ENCODE peak calls at places on chromosomes 3 and 15, in five cellular contexts. L, P, I, Z and R are unnamed samples.

GRCh38 chr3:72567976-72568560 is 280.2 kb downstream of the SHQ1 start:
- DNase-seq in P (peak; percentile 22), L (no peak), I (no peak), Z (no peak), R (no peak)

GRCh38 chr3:182414586-182414985 is 378.7 kb upstream of the ATP11B start:
- DNase-seq in I (no peak), Z (no peak), L (no peak), P (no peak), R (no peak)

GRCh38 chr3:30511524-30512278 is 94.7 kb upstream of the TGFBR2 start:
- DNase-seq in P (no peak), Z (peak; percentile 99), L (peak; percentile 99), I (no peak), R (no peak)

GRCh38 chr3:88626426-88627120 is 476.8 kb downstream of the C3orf38 start:
- DNase-seq in I (no peak), P (no peak), L (no peak), Z (no peak), R (no peak)

GRCh38 chr3:13728487-13728886 is 151.4 kb downstream of the WNT7A start:
- DNase-seq in Z (no peak), I (no peak), L (no peak), P (no peak), R (no peak)

GRCh38 chr15:72160846-72161245 is 36.7 kb downstream of the GRAMD2A start:
- DNase-seq in L (no peak), I (no peak), Z (no peak), P (no peak), R (no peak)

GRCh38 chr3:38157562-38157961 is 7.8 kb upstream of the OXSR1 start:
- DNase-seq in L (peak; percentile 84), P (no peak), Z (no peak), I (no peak), R (no peak)

GRCh38 chr15:55917881-55918296 is 75.5 kb downstream of the NEDD4 start:
- DNase-seq in I (no peak), L (peak; percentile 90), P (peak; percentile 13), Z (peak; percentile 88), R (peak; percentile 14)

GRCh38 chr3:56190906-56191305 is 277.4 kb downstream of the ERC2 start:
- DNase-seq in L (no peak), I (no peak), P (no peak), Z (no peak), R (no peak)

GRCh38 chr3:186406669-186407635 is 44.9 kb upstream of the DGKG start:
- DNase-seq in Z (no peak), P (peak; percentile 59), L (no peak), I (no peak), R (no peak)

GRCh38 chr3:9794400-9794799 is 1.5 kb downstream of the ARPC4 start:
- DNase-seq in I (no peak), P (no peak), Z (no peak), L (no peak), R (no peak)

GRCh38 chr15:57655809-57656208 is 50.7 kb upstream of the POLR2M start:
- DNase-seq in I (peak; percentile 10), Z (no peak), L (no peak), P (no peak), R (no peak)

GRCh38 chr3:22779737-22780136 is 423.4 kb upstream of the UBE2E2 start:
- DNase-seq in Z (peak; percentile 60), P (no peak), I (no peak), L (peak; percentile 55), R (no peak)

GRCh38 chr15:50227076-50227475 is 38.5 kb downstream of the HDC start:
- DNase-seq in Z (peak; percentile 16), P (no peak), L (no peak), I (no peak), R (no peak)

GRCh38 chr3:176926034-176926433 is 271.2 kb downstream of the TBL1XR1 start:
- DNase-seq in I (no peak), L (no peak), Z (no peak), P (no peak), R (no peak)

GRCh38 chr3:49378249-49378899 is 20.2 kb upstream of the GPX1 start:
- DNase-seq in I (no peak), P (peak; percentile 13), Z (peak; percentile 88), L (peak; percentile 44), R (no peak)

GRCh38 chr3:43288366-43288765 is 2.0 kb downstream of the SNRK start:
- DNase-seq in I (peak; percentile 37), P (no peak), Z (peak; percentile 43), L (peak; percentile 21), R (no peak)

GRCh38 chr3:50246517-50246954 is 10.5 kb downstream of the GNAI2 start:
- DNase-seq in Z (peak; percentile 92), L (peak; percentile 95), I (peak; percentile 58), P (peak; percentile 55), R (no peak)

GRCh38 chr15:33279613-33280205 is 31.1 kb upstream of the RYR3 start:
- DNase-seq in Z (no peak), L (peak; percentile 93), I (no peak), P (no peak), R (no peak)

GRCh38 chr15:62428851-62429250 is 263.8 kb upstream of the C2CD4B start:
- DNase-seq in Z (no peak), P (no peak), I (no peak), L (no peak), R (no peak)

GRCh38 chr3:140206196-140207040 is 271.4 kb downstream of the CLSTN2 start:
- DNase-seq in Z (peak; percentile 44), L (peak; percentile 37), I (no peak), P (no peak), R (no peak)

GRCh38 chr3:180802837-180803236 is 109.6 kb upstream of the FXR1 start:
- DNase-seq in P (no peak), I (peak; percentile 0), Z (peak; percentile 37), L (peak; percentile 26), R (no peak)

GRCh38 chr3:101861978-101862421 is 12.7 kb downstream of the NFKBIZ start:
- DNase-seq in Z (peak; percentile 34), L (no peak), I (no peak), P (no peak), R (no peak)

GRCh38 chr3:13563911-13564310 is 15.0 kb downstream of the FBLN2 start:
- DNase-seq in L (no peak), I (no peak), Z (no peak), P (no peak), R (no peak)

GRCh38 chr3:179630753-179631451 is 21.9 kb upstream of the USP13 start:
- DNase-seq in L (no peak), I (no peak), P (no peak), Z (no peak), R (no peak)

GRCh38 chr3:171712168-171712938 is 97.9 kb downstream of the PLD1 start:
- DNase-seq in Z (peak; percentile 38), I (no peak), L (peak; percentile 53), P (no peak), R (no peak)

GRCh38 chr3:149603126-149604074 is 54.4 kb downstream of the WWTR1 start:
- DNase-seq in P (no peak), I (no peak), L (peak; percentile 64), Z (peak; percentile 68), R (no peak)

GRCh38 chr3:155737844-155738460 is 6.9 kb downstream of the PLCH1 start:
- DNase-seq in P (peak; percentile 76), I (no peak), Z (no peak), L (no peak), R (no peak)

GRCh38 chr3:99747915-99748314 is 69.7 kb upstream of the CMSS1 start:
- DNase-seq in Z (peak; percentile 42), L (peak; percentile 60), I (no peak), P (no peak), R (peak; percentile 43)
- TF ChIP-seq CTCF in Z (peak; percentile 34), L (peak; percentile 42), I (no peak), P (no peak), R (peak; percentile 41)

DNA sequence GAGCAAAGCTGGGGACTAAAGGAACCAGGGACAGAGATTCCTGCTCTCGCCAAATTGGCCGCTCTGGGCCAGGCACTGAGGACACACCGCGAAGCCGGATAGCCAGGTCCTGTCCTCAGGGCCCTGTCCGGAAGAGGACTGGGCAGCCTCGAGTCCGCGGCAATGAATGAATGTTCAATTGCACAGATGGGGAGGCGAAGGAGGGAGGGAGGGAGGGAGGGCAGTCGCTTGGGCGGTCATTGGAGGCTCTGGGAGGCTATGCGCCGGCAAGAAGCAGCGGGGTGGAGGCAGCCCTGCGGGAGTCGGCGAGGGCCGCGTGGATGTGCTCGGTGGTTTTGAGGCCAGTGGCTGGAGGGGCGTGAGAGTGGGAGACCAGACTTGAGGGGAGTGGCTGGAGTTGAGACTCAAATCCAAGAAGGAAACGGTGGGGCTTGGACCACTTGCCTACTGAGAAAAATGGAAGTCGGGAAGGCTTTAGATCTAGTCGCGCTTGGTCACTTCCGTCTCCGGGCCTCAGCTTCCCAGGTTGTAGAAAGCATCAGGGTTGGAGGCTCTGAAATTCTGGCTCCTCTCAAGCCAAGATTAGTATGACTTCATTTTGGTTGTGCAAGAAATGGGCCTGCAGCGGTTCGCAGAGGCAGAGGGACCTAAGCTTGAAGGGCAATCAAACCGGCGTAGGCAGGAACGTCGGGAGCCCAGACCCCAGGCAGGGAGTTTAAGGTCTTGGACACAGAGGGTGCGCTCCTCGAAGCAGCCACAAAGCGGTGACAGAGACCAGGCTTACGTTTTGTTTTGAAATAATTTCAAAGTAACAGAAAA is 21.1 kb upstream of the PLXND1 start:
- DNase-seq in I (peak; percentile 73), Z (peak; percentile 92), L (peak; percentile 81), P (peak; percentile 75), R (peak; percentile 76)
- TF ChIP-seq CTCF in I (peak; percentile 77), Z (peak; percentile 77), L (peak; percentile 84), P (peak; percentile 88), R (peak; percentile 95)

DNA sequence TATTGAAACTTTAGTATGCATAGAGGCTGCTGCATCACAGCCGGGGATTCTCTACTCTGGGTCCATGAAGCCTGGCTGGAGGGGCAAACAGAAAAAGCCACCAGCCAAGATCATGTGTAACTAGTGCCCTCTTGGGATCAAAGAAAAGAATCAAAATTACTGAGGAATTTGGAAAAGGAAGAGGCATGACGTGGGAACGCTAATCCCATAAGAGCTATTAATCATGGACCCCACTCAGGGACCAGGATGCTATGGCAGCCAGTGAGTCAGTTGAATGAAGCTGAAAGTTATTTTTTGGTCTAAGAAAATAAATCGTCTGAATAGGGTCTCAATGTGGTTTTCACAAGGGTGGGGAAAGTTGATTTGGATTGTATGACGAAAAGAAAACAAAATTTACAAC is 1165.1 kb downstream of the ROBO2 start:
- DNase-seq in L (peak; percentile 45), I (no peak), Z (peak; percentile 66), P (no peak), R (peak; percentile 11)
- TF ChIP-seq CTCF in L (no peak), I (no peak), Z (no peak), P (no peak), R (no peak)

GRCh38 chr15:67824900-67825879 is at the start of gene SKOR1:
- DNase-seq in I (peak; percentile 48), P (no peak), L (no peak), Z (peak; percentile 57), R (no peak)

GRCh38 chr15:67823371-67824156 is 1.7 kb upstream of the SKOR1 start:
- DNase-seq in L (no peak), Z (no peak), I (peak; percentile 61), P (no peak), R (no peak)

GRCh38 chr15:67822537-67823370 is 2.6 kb upstream of the SKOR1 start:
- DNase-seq in L (no peak), I (peak; percentile 46), P (no peak), Z (no peak), R (no peak)

GRCh38 chr15:67825880-67826716 is 789 bp downstream of the SKOR1 start:
- DNase-seq in P (no peak), Z (no peak), I (peak; percentile 45), L (no peak), R (no peak)

GRCh38 chr15:67824157-67824899 is 981 bp upstream of the SKOR1 start:
- DNase-seq in L (no peak), P (no peak), I (peak; percentile 39), Z (no peak), R (no peak)
- TF ChIP-seq CTCF in L (no peak), P (no peak), I (no peak), Z (no peak), R (no peak)

GRCh38 chr15:58690703-58691102 is 58.8 kb downstream of the ADAM10 start:
- DNase-seq in P (no peak), L (no peak), Z (no peak), I (peak; percentile 39), R (no peak)
- TF ChIP-seq CTCF in P (no peak), L (no peak), Z (no peak), I (no peak), R (no peak)